ENCODE peak calls at places on chromosomes 5 and 9, in ten cellular contexts. K is iPS-NIHi11; C is non-pigmented ciliary epithelial cell; T is NCI-H774; S is activated CD8-positive, alpha-beta T cell treated with anti-CD3 and anti-CD28 coated beads for 36 hours; X is Panc1; N is NCI-H1105; Y is RKO; B is lower leg skin; F is iPS DF 6.9. I is an unnamed sample.

GRCh38 chr5:111237470-111237869 is 13.3 kb downstream of the CAMK4 start:
- DNase-seq in K (no peak), C (no peak), T (no peak), S (no peak), X (no peak), N (no peak), Y (no peak), B (no peak), F (no peak), I (no peak)

GRCh38 chr5:73419414-73420390 is 28.9 kb downstream of the FOXD1 start:
- DNase-seq in K (peak; percentile 60), C (no peak), T (no peak), S (no peak), X (no peak), N (no peak), Y (no peak), B (no peak), F (no peak), I (peak; percentile 29)

GRCh38 chr5:88145205-88145602 is 123.4 kb downstream of the TMEM161B start:
- DNase-seq in K (no peak), C (no peak), T (no peak), S (no peak), X (no peak), N (no peak), Y (no peak), B (no peak), F (no peak), I (no peak)

GRCh38 chr9:104093162-104093561 is 947 bp upstream of the SMC2 start:
- DNase-seq in K (no peak), C (no peak), T (no peak), S (no peak), X (no peak), N (no peak), Y (peak; percentile 46), B (no peak), F (no peak), I (no peak)

GRCh38 chr9:100573655-100574260 is 4.1 kb upstream of the CAVIN4 start:
- DNase-seq in K (no peak), C (no peak), T (no peak), S (no peak), X (no peak), N (no peak), Y (no peak), B (no peak), F (no peak), I (no peak)

GRCh38 chr9:98854206-98854756 is 46.8 kb downstream of the GALNT12 start:
- DNase-seq in K (no peak), C (no peak), T (no peak), S (no peak), X (no peak), N (no peak), Y (no peak), B (no peak), F (no peak), I (no peak)

GRCh38 chr5:65769539-65769938 is 47.5 kb downstream of the NLN start:
- DNase-seq in K (no peak), C (peak; percentile 73), T (no peak), S (no peak), X (no peak), N (no peak), Y (peak; percentile 78), B (no peak), F (no peak), I (no peak)

GRCh38 chr9:136691316-136692189 is 4.3 kb upstream of the AGPAT2 start:
- DNase-seq in K (no peak), C (no peak), T (no peak), S (no peak), X (no peak), N (no peak), Y (no peak), B (no peak), F (no peak), I (no peak)

GRCh38 chr5:129377504-129377903 is 82.6 kb upstream of the ADAMTS19 start:
- DNase-seq in K (no peak), C (no peak), T (peak; percentile 30), S (no peak), X (no peak), N (peak; percentile 70), Y (no peak), B (no peak), F (no peak), I (no peak)

GRCh38 chr9:8241201-8241600 is 441.6 kb upstream of the DMAC1 start:
- DNase-seq in K (no peak), C (peak; percentile 3), T (no peak), S (no peak), X (no peak), N (no peak), Y (no peak), B (no peak), F (no peak), I (no peak)

GRCh38 chr5:122493091-122493775 is 181.2 kb downstream of the SNCAIP start:
- DNase-seq in K (peak; percentile 29), C (no peak), T (peak; percentile 14), S (no peak), X (no peak), N (peak; percentile 72), Y (no peak), B (no peak), F (no peak), I (no peak)

GRCh38 chr5:151633892-151634291 is 42.8 kb upstream of the FAT2 start:
- DNase-seq in K (no peak), C (no peak), T (no peak), S (no peak), X (no peak), N (no peak), Y (no peak), B (no peak), F (no peak), I (no peak)

GRCh38 chr9:4508246-4508906 is 18.1 kb downstream of the SLC1A1 start:
- DNase-seq in K (no peak), C (no peak), T (no peak), S (no peak), X (no peak), N (no peak), Y (no peak), B (no peak), F (no peak), I (no peak)

GRCh38 chr9:9747787-9748186 is 865.0 kb downstream of the PTPRD start:
- DNase-seq in K (no peak), C (peak; percentile 47), T (no peak), S (no peak), X (no peak), N (no peak), Y (peak; percentile 58), B (no peak), F (no peak), I (no peak)

GRCh38 chr5:159224471-159224870 is 15.1 kb upstream of the RNF145 start:
- DNase-seq in K (no peak), C (no peak), T (no peak), S (no peak), X (no peak), N (no peak), Y (no peak), B (no peak), F (no peak), I (no peak)

GRCh38 chr9:98253563-98253962 is 1.9 kb downstream of the TBC1D2 start:
- DNase-seq in K (no peak), C (no peak), T (no peak), S (no peak), X (no peak), N (no peak), Y (no peak), B (no peak), F (no peak), I (no peak)

GRCh38 chr5:43039468-43040286 is 442 bp downstream of the ANXA2R start:
- DNase-seq in K (no peak), C (no peak), T (peak; percentile 79), S (peak; percentile 76), X (peak; percentile 79), N (peak; percentile 70), Y (peak; percentile 74), B (peak; percentile 62), F (no peak), I (no peak)

GRCh38 chr9:92535940-92536850 is at the start of gene ECM2:
- DNase-seq in K (no peak), C (no peak), T (no peak), S (no peak), X (no peak), N (no peak), Y (no peak), B (no peak), F (no peak), I (no peak)

GRCh38 chr9:121646992-121647391 is 4.4 kb upstream of the DAB2IP start:
- DNase-seq in K (no peak), C (no peak), T (no peak), S (no peak), X (no peak), N (no peak), Y (no peak), B (no peak), F (no peak), I (no peak)

GRCh38 chr5:59275537-59276276 is 617.8 kb downstream of the PDE4D start:
- DNase-seq in K (peak; percentile 72), C (peak; percentile 26), T (no peak), S (no peak), X (no peak), N (no peak), Y (no peak), B (peak; percentile 19), F (no peak), I (no peak)

GRCh38 chr9:79651251-79651795 is 79.6 kb downstream of the TLE4 start:
- DNase-seq in K (no peak), C (no peak), T (peak; percentile 8), S (no peak), X (no peak), N (no peak), Y (no peak), B (no peak), F (no peak), I (no peak)

GRCh38 chr5:65749221-65749844 is 27.3 kb downstream of the NLN start:
- DNase-seq in K (no peak), C (no peak), T (no peak), S (no peak), X (no peak), N (no peak), Y (no peak), B (no peak), F (no peak), I (no peak)

GRCh38 chr9:93184439-93185221 is 691 bp downstream of the WNK2 start:
- DNase-seq in K (peak; percentile 73), C (no peak), T (no peak), S (peak; percentile 11), X (no peak), N (no peak), Y (peak; percentile 40), B (no peak), F (no peak), I (peak; percentile 57)

GRCh38 chr5:84343171-84343570 is 41.5 kb downstream of the EDIL3 start:
- DNase-seq in K (no peak), C (no peak), T (no peak), S (no peak), X (no peak), N (no peak), Y (no peak), B (no peak), F (no peak), I (no peak)

GRCh38 chr5:171678631-171679030 is 107.0 kb upstream of the SMIM23 start:
- DNase-seq in K (no peak), C (no peak), T (no peak), S (no peak), X (no peak), N (no peak), Y (no peak), B (no peak), F (no peak), I (no peak)

GRCh38 chr5:93279292-93279974 is 301.6 kb downstream of the NR2F1-AS1 start:
- DNase-seq in K (no peak), C (no peak), T (no peak), S (no peak), X (no peak), N (no peak), Y (no peak), B (no peak), F (no peak), I (no peak)